ENCODE peak calls at places on chromosomes 1 and 21, in six cellular contexts. W is mucosa of gallbladder; F is CD4-positive, alpha-beta memory T cell; S is GM10248; O is non-pigmented ciliary epithelial cell; C is neural progenitor cell. P is an unnamed sample.

GRCh38 chr1:244762629-244763028 is 72.8 kb upstream of the COX20 start:
- DNase-seq in C (no peak), W (no peak), F (no peak), O (no peak), S (no peak), P (no peak)

GRCh38 chr1:82920418-82921248 is 1078.3 kb downstream of the TTLL7 start:
- DNase-seq in C (no peak), F (no peak), O (peak), S (no peak), W (no peak), P (no peak)

GRCh38 chr21:21074305-21074704 is 76.1 kb downstream of the NCAM2 start:
- DNase-seq in F (no peak), W (no peak), O (no peak), C (no peak), S (no peak), P (no peak)

GRCh38 chr21:42199488-42200463 is 19.2 kb upstream of the ABCG1 start:
- DNase-seq in C (no peak), F (peak), S (no peak), O (peak), W (no peak), P (no peak)

GRCh38 chr1:201184734-201185453 is 5.7 kb upstream of the IGFN1 start:
- DNase-seq in W (no peak), S (no peak), C (peak), O (peak), F (no peak), P (no peak)

GRCh38 chr1:215650446-215651149 is 83.5 kb downstream of the KCTD3 start:
- DNase-seq in O (no peak), S (no peak), F (no peak), C (no peak), W (no peak), P (no peak)

GRCh38 chr1:54716299-54717047 is 812 bp downstream of the TTC4 start:
- DNase-seq in W (no peak), F (no peak), O (peak), S (no peak), C (no peak), P (no peak)

GRCh38 chr1:74396942-74397341 is 115.5 kb downstream of the LRRC53 start:
- DNase-seq in W (no peak), F (no peak), S (peak), O (no peak), C (no peak), P (no peak)

GRCh38 chr1:14914351-14914988 is 239.1 kb upstream of the TMEM51 start:
- DNase-seq in O (no peak), C (peak), F (no peak), W (no peak), S (no peak), P (no peak)